ENCODE peak calls at places on chromosomes 7 and 10, in four cellular contexts. One of them, this sample, is unnamed.

GRCh38 chr10:94065344-94065743 is 71.6 kb downstream of the PLCE1 start:
- DNase-seq in CD4-positive, CD25-positive, alpha-beta regulatory T cell: no peak
- DNase-seq in astrocyte: no peak
- DNase-seq in uterus: no peak
- DNase-seq in this sample: no peak

GRCh38 chr7:107394831-107395230 is 75.0 kb upstream of the GPR22 start:
- DNase-seq in CD4-positive, CD25-positive, alpha-beta regulatory T cell: no peak
- DNase-seq in astrocyte: peak
- DNase-seq in uterus: no peak
- DNase-seq in this sample: no peak

GRCh38 chr7:2242541-2243482 is 786 bp downstream of the NUDT1 start:
- DNase-seq in CD4-positive, CD25-positive, alpha-beta regulatory T cell: peak
- DNase-seq in astrocyte: no peak
- DNase-seq in uterus: no peak
- DNase-seq in this sample: no peak

GRCh38 chr7:70937424-70937823 is 194.5 kb upstream of the GALNT17 start:
- DNase-seq in CD4-positive, CD25-positive, alpha-beta regulatory T cell: no peak
- DNase-seq in astrocyte: no peak
- DNase-seq in uterus: no peak
- DNase-seq in this sample: no peak

GRCh38 chr10:88115968-88116367 is 252.5 kb downstream of the PTEN start:
- DNase-seq in CD4-positive, CD25-positive, alpha-beta regulatory T cell: no peak
- DNase-seq in astrocyte: peak
- DNase-seq in uterus: no peak
- DNase-seq in this sample: no peak

GRCh38 chr10:10872706-10873276 is 144.9 kb upstream of the CELF2 start:
- DNase-seq in CD4-positive, CD25-positive, alpha-beta regulatory T cell: no peak
- DNase-seq in astrocyte: no peak
- DNase-seq in uterus: no peak
- DNase-seq in this sample: no peak

GRCh38 chr10:52855546-52856325 is 83.2 kb upstream of the MBL2 start:
- DNase-seq in CD4-positive, CD25-positive, alpha-beta regulatory T cell: no peak
- DNase-seq in astrocyte: no peak
- DNase-seq in uterus: no peak
- DNase-seq in this sample: no peak

GRCh38 chr10:72315611-72316385 is 38.9 kb downstream of the DNAJB12 start:
- DNase-seq in CD4-positive, CD25-positive, alpha-beta regulatory T cell: no peak
- DNase-seq in astrocyte: peak
- DNase-seq in uterus: peak
- DNase-seq in this sample: peak

GRCh38 chr10:102604379-102604960 is 39.8 kb upstream of the TRIM8 start:
- DNase-seq in CD4-positive, CD25-positive, alpha-beta regulatory T cell: no peak
- DNase-seq in astrocyte: peak
- DNase-seq in uterus: no peak
- DNase-seq in this sample: no peak

GRCh38 chr10:89215511-89215910 is 8.4 kb upstream of the CH25H start:
- DNase-seq in CD4-positive, CD25-positive, alpha-beta regulatory T cell: no peak
- DNase-seq in astrocyte: no peak
- DNase-seq in uterus: no peak
- DNase-seq in this sample: no peak

GRCh38 chr10:44384601-44385422 is at the start of gene CXCL12:
- DNase-seq in CD4-positive, CD25-positive, alpha-beta regulatory T cell: no peak
- DNase-seq in astrocyte: no peak
- DNase-seq in uterus: peak
- DNase-seq in this sample: peak

GRCh38 chr7:150631084-150631824 is 931 bp downstream of the GIMAP6 start:
- DNase-seq in CD4-positive, CD25-positive, alpha-beta regulatory T cell: peak
- DNase-seq in astrocyte: no peak
- DNase-seq in uterus: no peak
- DNase-seq in this sample: peak